ENCODE peak calls at places on chromosomes 3 and 15, in four cellular contexts. L is NB4, F is GM13977, D is transverse colon. A is an unnamed sample.

GRCh38 chr3:171028025-171028778 is 1.7 kb upstream of the SLC2A2 start:
- DNase-seq in L (no peak), F (peak; percentile 13), D (peak; percentile 21), A (peak; percentile 71)

GRCh38 chr3:51400169-51400568 is 9.1 kb downstream of the RBM15B start:
- DNase-seq in L (no peak), F (no peak), D (peak; percentile 26), A (no peak)

GRCh38 chr3:189641776-189642175 is 10.6 kb downstream of the TP63 start:
- DNase-seq in L (no peak), F (no peak), D (no peak), A (no peak)

GRCh38 chr15:35427091-35427490 is 118.9 kb downstream of the DPH6 start:
- DNase-seq in L (no peak), F (no peak), D (no peak), A (no peak)

GRCh38 chr3:30167511-30168135 is 438.8 kb upstream of the TGFBR2 start:
- DNase-seq in L (no peak), F (no peak), D (no peak), A (peak; percentile 13)

GRCh38 chr3:177563381-177563780 is 366.1 kb upstream of the TBL1XR1 start:
- DNase-seq in L (no peak), F (no peak), D (no peak), A (no peak)

GRCh38 chr3:188779537-188779936 is 392.2 kb upstream of the TPRG1 start:
- DNase-seq in L (no peak), F (no peak), D (no peak), A (no peak)

GRCh38 chr3:52450489-52451236 is 3.2 kb downstream of the TNNC1 start:
- DNase-seq in L (no peak), F (no peak), D (no peak), A (no peak)

GRCh38 chr3:51353566-51354140 is 31.4 kb upstream of the MANF start:
- DNase-seq in L (no peak), F (no peak), D (no peak), A (no peak)

GRCh38 chr3:126412841-126413692 is 18.4 kb downstream of the CFAP100 start:
- DNase-seq in L (no peak), F (no peak), D (no peak), A (no peak)

GRCh38 chr3:8713901-8714759 is 19.5 kb upstream of the CAV3 start:
- DNase-seq in L (no peak), F (peak; percentile 47), D (no peak), A (peak; percentile 14)

GRCh38 chr3:15899438-15899837 is 101.7 kb upstream of the ANKRD28 start:
- DNase-seq in L (peak; percentile 65), F (no peak), D (no peak), A (no peak)

GRCh38 chr3:134423153-134423552 is 48.9 kb upstream of the AMOTL2 start:
- DNase-seq in L (no peak), F (no peak), D (no peak), A (peak; percentile 19)

GRCh38 chr3:61315874-61316273 is 64.6 kb upstream of the FHIT start:
- DNase-seq in L (peak; percentile 5), F (no peak), D (no peak), A (no peak)

GRCh38 chr15:67164401-67164791 is 90.1 kb downstream of the AAGAB start:
- DNase-seq in L (no peak), F (peak; percentile 17), D (no peak), A (no peak)

GRCh38 chr15:58056015-58056414 is 9.5 kb downstream of the ALDH1A2 start:
- DNase-seq in L (no peak), F (no peak), D (no peak), A (no peak)

GRCh38 chr3:138118863-138119766 is 3.7 kb upstream of the DZIP1L start:
- DNase-seq in L (peak; percentile 68), F (peak; percentile 72), D (peak; percentile 72), A (peak; percentile 94)

GRCh38 chr15:100723323-100723801 is 121.0 kb downstream of the ASB7 start:
- DNase-seq in L (no peak), F (no peak), D (no peak), A (peak; percentile 61)

GRCh38 chr3:42224658-42225421 is 41.1 kb downstream of the CCK start:
- DNase-seq in L (no peak), F (no peak), D (no peak), A (no peak)

GRCh38 chr15:90915808-90916440 is 12.8 kb downstream of the MAN2A2 start:
- DNase-seq in L (peak; percentile 98), F (no peak), D (peak; percentile 53), A (no peak)

GRCh38 chr3:31981206-31982181 is at the start of the genes OSBPL10 and ZNF860:
- DNase-seq in L (peak; percentile 29), F (peak; percentile 13), D (peak; percentile 90), A (peak; percentile 91)

GRCh38 chr3:169668957-169669681 is 5.6 kb upstream of the MECOM start:
- DNase-seq in L (peak; percentile 55), F (peak; percentile 83), D (peak; percentile 80), A (peak; percentile 97)

GRCh38 chr3:156360992-156361391 is 193.9 kb downstream of the SSR3 start:
- DNase-seq in L (no peak), F (no peak), D (no peak), A (no peak)

GRCh38 chr3:175270199-175270837 is 411.2 kb downstream of the NAALADL2 start:
- DNase-seq in L (no peak), F (no peak), D (no peak), A (no peak)

GRCh38 chr3:113431811-113432210 is 9.5 kb downstream of the CFAP44 start:
- DNase-seq in L (no peak), F (no peak), D (no peak), A (no peak)

GRCh38 chr3:152444029-152444641 is 175.4 kb downstream of the MBNL1 start:
- DNase-seq in L (peak; percentile 69), F (peak; percentile 16), D (no peak), A (no peak)

GRCh38 chr3:35524851-35525250 is 114.5 kb upstream of the ARPP21 start:
- DNase-seq in L (no peak), F (no peak), D (no peak), A (no peak)

GRCh38 chr15:41941644-41942415 is 30.5 kb downstream of the EHD4 start:
- DNase-seq in L (no peak), F (no peak), D (no peak), A (no peak)

GRCh38 chr3:52065264-52065756 is 8.9 kb upstream of the DUSP7 start:
- DNase-seq in L (no peak), F (no peak), D (peak; percentile 34), A (no peak)

DNA sequence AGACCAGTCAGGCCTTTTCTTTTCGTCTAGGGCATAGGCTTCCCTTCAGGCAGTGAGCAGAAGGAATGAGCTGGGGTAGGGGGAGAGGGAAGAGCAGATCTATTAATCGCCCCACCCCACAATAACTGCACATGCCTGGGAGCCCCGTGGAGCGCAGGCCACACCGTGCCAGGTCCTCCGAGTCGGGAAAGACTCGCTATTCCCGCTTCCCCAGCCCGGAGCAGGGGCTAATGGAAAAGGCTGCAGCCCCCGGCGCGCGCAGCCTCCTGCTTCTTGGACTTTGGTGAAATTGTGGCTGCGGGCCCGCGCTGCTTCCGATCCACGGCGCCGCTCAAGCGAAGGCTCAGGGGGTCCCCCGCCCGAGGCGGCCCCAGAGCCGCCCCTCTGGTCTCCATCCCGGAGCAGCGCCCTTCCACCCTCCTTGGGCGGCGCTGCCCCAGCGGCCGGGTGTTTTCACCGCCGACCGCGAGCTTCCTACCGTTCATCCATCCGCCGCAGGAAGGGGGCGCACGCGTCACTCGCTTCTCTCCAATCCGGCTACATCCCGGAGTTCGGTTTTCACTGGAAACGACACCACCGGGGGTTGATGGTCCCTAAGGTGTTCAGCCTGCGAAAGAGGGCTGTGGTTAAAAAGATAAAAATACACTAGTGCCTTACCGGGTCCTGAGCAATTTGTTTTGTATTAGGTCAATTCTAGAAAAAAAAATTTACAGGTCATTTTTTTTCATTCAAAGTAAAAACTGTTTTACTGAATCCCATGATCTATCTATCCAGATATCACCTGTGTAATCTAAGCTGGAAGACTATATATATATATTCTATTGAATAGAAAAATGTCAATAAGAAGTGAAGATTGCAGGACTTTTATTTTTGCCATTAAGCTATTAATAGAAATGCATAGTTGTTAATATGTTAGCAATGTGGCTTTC is 4.4 kb upstream of the SYNM start:
- DNase-seq in L (peak; percentile 75), F (peak; percentile 68), D (peak; percentile 83), A (peak; percentile 93)
- TF ChIP-seq CTCF in L (peak; percentile 79), F (peak; percentile 87), D (peak; percentile 75), A (peak; percentile 89)

GRCh38 chr15:56866798-56867197 is 51.6 kb upstream of the TCF12 start:
- DNase-seq in L (no peak), F (no peak), D (no peak), A (no peak)

GRCh38 chr15:56871867-56872266 is 46.6 kb upstream of the TCF12 start:
- DNase-seq in L (no peak), F (no peak), D (no peak), A (no peak)

GRCh38 chr15:56868251-56868650 is 50.2 kb upstream of the TCF12 start:
- DNase-seq in L (no peak), F (no peak), D (no peak), A (no peak)

GRCh38 chr15:56871180-56871579 is 47.3 kb upstream of the TCF12 start:
- DNase-seq in L (no peak), F (no peak), D (no peak), A (peak; percentile 43)

DNA sequence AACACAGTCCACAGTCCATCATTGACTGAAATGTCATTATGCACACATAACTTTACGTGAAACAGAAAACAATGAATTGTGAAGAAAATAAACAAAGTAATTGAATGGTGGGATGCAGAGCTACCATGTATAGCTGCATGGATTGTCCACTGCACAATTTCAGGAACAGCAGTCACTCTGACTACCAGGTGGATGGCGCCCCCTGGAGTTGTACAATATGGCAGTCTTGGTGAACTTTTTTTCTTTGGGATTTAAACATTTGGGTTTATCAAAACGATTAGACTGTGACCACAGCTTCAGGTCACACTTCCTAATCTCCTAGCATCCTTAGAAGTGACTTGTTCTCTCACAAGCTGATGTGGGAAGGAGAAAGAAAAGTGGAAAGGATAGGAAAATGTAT is 48.9 kb upstream of the TCF12 start:
- DNase-seq in L (peak; percentile 53), F (no peak), D (peak; percentile 57), A (peak; percentile 65)
- TF ChIP-seq CTCF in L (peak; percentile 46), F (peak; percentile 53), D (peak; percentile 55), A (peak; percentile 46)

GRCh38 chr15:77186518-77187095 is 115.7 kb upstream of the TSPAN3 start:
- DNase-seq in L (peak; percentile 45), F (peak; percentile 15), D (no peak), A (peak; percentile 18)
- TF ChIP-seq CTCF in L (peak; percentile 21), F (peak; percentile 75), D (peak; percentile 35), A (no peak)

DNA sequence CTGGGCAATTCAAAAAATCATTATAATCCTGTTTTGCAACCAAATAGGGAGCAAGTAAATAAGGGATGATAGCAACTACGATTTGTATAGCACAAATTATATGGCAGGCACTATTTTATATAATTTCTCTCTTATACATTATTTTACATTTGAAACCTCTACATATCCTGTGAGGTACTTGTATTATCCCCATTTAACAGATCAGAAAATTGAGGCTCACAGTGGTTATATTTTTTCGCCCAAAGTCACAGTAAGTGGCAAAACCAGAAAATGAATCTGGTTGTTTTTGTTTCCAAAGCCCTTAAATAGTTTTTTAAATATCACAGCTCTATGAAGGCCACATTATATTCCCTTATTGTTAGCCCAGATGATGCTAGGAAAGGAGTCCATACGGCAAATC is 74.3 kb downstream of the MLH1 start:
- DNase-seq in L (no peak), F (no peak), D (no peak), A (no peak)
- TF ChIP-seq CTCF in L (no peak), F (no peak), D (no peak), A (no peak)

GRCh38 chr3:55591893-55592292 is 104.8 kb upstream of the WNT5A start:
- DNase-seq in L (no peak), F (no peak), D (no peak), A (no peak)
- TF ChIP-seq CTCF in L (no peak), F (no peak), D (no peak), A (no peak)